ENCODE peak calls at places on chromosomes 6 and 20, in seven cellular contexts. A is hepatocyte, X is MM.1S, I is transverse colon, G is SJSA1, Q is adipocyte, O is vagina. L is an unnamed sample. For H3K27me3, the result is how much of the 10 kb centered on the place peaks cover.

GRCh38 chr20:58647814-58648501 is 3.1 kb upstream of the STX16 start:
- DNase-seq in A (no peak), X (no peak), I (no peak), G (no peak), Q (peak), O (peak), L (no peak)

GRCh38 chr20:50041238-50041915 is 58.6 kb downstream of the SNAI1 start:
- DNase-seq in A (no peak), X (peak), I (peak), G (no peak), Q (no peak), O (no peak), L (no peak)

GRCh38 chr6:122033564-122034181 is 365.8 kb upstream of the HSF2 start:
- DNase-seq in A (peak), X (peak), I (no peak), G (no peak), Q (peak), O (no peak), L (peak)

GRCh38 chr6:18496462-18496861 is 109.3 kb downstream of the RNF144B start:
- DNase-seq in A (no peak), X (no peak), I (no peak), G (no peak), Q (peak), O (no peak), L (peak)

GRCh38 chr20:34017610-34018009 is 23.9 kb downstream of the RALY start:
- DNase-seq in A (no peak), X (peak), I (no peak), G (peak), Q (peak), O (no peak), L (peak)

GRCh38 chr6:166778046-166778445 is 151.0 kb upstream of the RPS6KA2 start:
- DNase-seq in A (no peak), X (no peak), I (no peak), G (peak), Q (no peak), O (no peak), L (no peak)

GRCh38 chr6:15079288-15079817 is 166.5 kb upstream of the JARID2 start:
- DNase-seq in A (peak), X (no peak), I (no peak), G (no peak), Q (no peak), O (no peak), L (no peak)

GRCh38 chr6:121897337-121897760 is 461.9 kb downstream of the GJA1 start:
- DNase-seq in A (no peak), X (no peak), I (no peak), G (no peak), Q (peak), O (no peak), L (no peak)

GRCh38 chr6:45431314-45432058 is 53.8 kb upstream of the SUPT3H start:
- DNase-seq in A (no peak), X (no peak), I (no peak), G (no peak), Q (no peak), O (no peak), L (no peak)

GRCh38 chr6:17980329-17980728 is 7.1 kb downstream of the KIF13A start:
- DNase-seq in A (no peak), X (no peak), I (no peak), G (no peak), Q (no peak), O (no peak), L (no peak)

GRCh38 chr6:149366237-149366921 is 33.7 kb upstream of the SUMO4 start:
- DNase-seq in A (no peak), X (no peak), I (no peak), G (no peak), Q (no peak), O (no peak), L (no peak)

GRCh38 chr6:85602100-85602499 is 8.4 kb upstream of the SNX14 start:
- DNase-seq in A (no peak), X (no peak), I (no peak), G (no peak), Q (no peak), O (no peak), L (no peak)

GRCh38 chr6:144741659-144742058 is 456.5 kb downstream of the UTRN start:
- DNase-seq in A (no peak), X (no peak), I (no peak), G (no peak), Q (no peak), O (no peak), L (no peak)

GRCh38 chr20:18904192-18904591 is 90.6 kb downstream of the SCP2D1 start:
- DNase-seq in A (no peak), X (no peak), I (no peak), G (no peak), Q (no peak), O (peak), L (no peak)

GRCh38 chr20:59402697-59403096 is 102.3 kb downstream of the EDN3 start:
- DNase-seq in A (peak), X (no peak), I (no peak), G (no peak), Q (no peak), O (no peak), L (no peak)

GRCh38 chr6:158662607-158663464 is 13.0 kb downstream of the SYTL3 start:
- DNase-seq in A (no peak), X (no peak), I (no peak), G (no peak), Q (no peak), O (no peak), L (no peak)

GRCh38 chr6:11853678-11854417 is 75.2 kb upstream of the ADTRP start:
- DNase-seq in A (no peak), X (no peak), I (no peak), G (no peak), Q (peak), O (no peak), L (no peak)

GRCh38 chr6:111764238-111765182 is 108.7 kb downstream of the FYN start:
- DNase-seq in A (no peak), X (no peak), I (peak), G (no peak), Q (no peak), O (no peak), L (peak)

GRCh38 chr6:75353644-75354043 is 69.1 kb upstream of the TMEM30A start:
- DNase-seq in A (no peak), X (no peak), I (no peak), G (no peak), Q (no peak), O (no peak), L (no peak)

GRCh38 chr6:71205336-71205956 is 83.2 kb upstream of the OGFRL1 start:
- DNase-seq in A (no peak), X (no peak), I (no peak), G (no peak), Q (no peak), O (no peak), L (peak)

GRCh38 chr6:57221191-57221935 is 744 bp downstream of the RAB23 start:
- DNase-seq in A (peak), X (peak), I (peak), G (peak), Q (peak), O (no peak), L (peak)

GRCh38 chr6:43174263-43175112 is 3.4 kb downstream of the SRF start:
- DNase-seq in A (peak), X (peak), I (peak), G (peak), Q (peak), O (peak), L (peak)

GRCh38 chr6:43060034-43060754 is 763 bp downstream of the KLC4 start:
- DNase-seq in A (peak), X (no peak), I (peak), G (no peak), Q (peak), O (no peak), L (no peak)

GRCh38 chr20:40459299-40459698 is 229.7 kb downstream of the MAFB start:
- DNase-seq in A (no peak), X (no peak), I (no peak), G (no peak), Q (no peak), O (no peak), L (no peak)

GRCh38 chr20:63404129-63405085 is 43.3 kb upstream of the CHRNA4 start:
- DNase-seq in A (no peak), X (no peak), I (no peak), G (no peak), Q (no peak), O (no peak), L (no peak)

GRCh38 chr20:49999329-49999728 is 16.5 kb downstream of the SNAI1 start:
- DNase-seq in A (no peak), X (no peak), I (no peak), G (no peak), Q (no peak), O (no peak), L (no peak)

GRCh38 chr6:160293844-160294243 is 35.2 kb upstream of the SLC22A2 start:
- DNase-seq in A (peak), X (no peak), I (peak), G (no peak), Q (no peak), O (no peak), L (no peak)

GRCh38 chr6:155171747-155172191 is 92.0 kb upstream of the CLDN20 start:
- DNase-seq in A (no peak), X (no peak), I (no peak), G (no peak), Q (peak), O (no peak), L (peak)

GRCh38 chr6:4901256-4902061 is 102.4 kb downstream of the RPP40 start:
- DNase-seq in A (no peak), X (peak), I (no peak), G (no peak), Q (no peak), O (peak), L (no peak)

GRCh38 chr20:38229376-38230252 is 30.9 kb downstream of the KIAA1755 start:
- DNase-seq in A (no peak), X (no peak), I (no peak), G (no peak), Q (peak), O (no peak), L (no peak)

GRCh38 chr6:18465410-18466154 is 78.4 kb downstream of the RNF144B start:
- DNase-seq in A (no peak), X (no peak), I (no peak), G (no peak), Q (no peak), O (no peak), L (no peak)

GRCh38 chr6:144768676-144769599 is 483.8 kb downstream of the UTRN start:
- DNase-seq in A (no peak), X (no peak), I (no peak), G (no peak), Q (peak), O (no peak), L (no peak)

GRCh38 chr20:10558635-10559187 is 115.1 kb downstream of the JAG1 start:
- DNase-seq in A (no peak), X (no peak), I (no peak), G (peak), Q (peak), O (no peak), L (peak)

GRCh38 chr20:11716945-11717248 is 200.8 kb upstream of the BTBD3 start:
- DNase-seq in A (no peak), X (no peak), I (no peak), G (no peak), Q (no peak), O (no peak), L (no peak)

GRCh38 chr20:46634528-46634927 is 16.7 kb downstream of the SLC13A3 start:
- DNase-seq in A (no peak), X (no peak), I (no peak), G (no peak), Q (no peak), O (peak), L (no peak)
- H3K4me3 ChIP-seq in A (no peak), X (no peak), I (no peak), G (no peak), Q (no peak), O (no peak), L (no peak)

DNA sequence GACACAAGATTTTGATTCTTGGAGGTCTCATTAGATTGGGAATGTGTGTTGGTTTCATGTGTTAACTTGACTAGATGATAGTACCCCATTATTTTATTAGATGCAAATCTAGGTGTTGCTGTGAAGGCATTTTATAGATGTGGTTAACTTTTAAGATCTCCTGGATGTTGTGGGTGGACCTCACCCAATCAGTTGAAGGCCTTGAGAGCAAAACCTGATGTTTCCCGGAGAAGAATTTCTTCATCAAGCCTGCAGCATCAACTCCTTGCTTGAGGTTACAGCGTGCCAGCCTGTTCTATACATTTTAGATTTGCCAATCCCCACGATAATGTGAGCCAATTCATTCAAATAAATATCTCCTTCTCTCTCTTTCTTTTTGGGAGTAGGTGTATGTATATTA is 66.8 kb upstream of the EXOC2 start:
- DNase-seq in A (no peak), X (no peak), I (no peak), G (no peak), Q (no peak), O (no peak), L (no peak)
- H3K27me3 ChIP-seq in A (under half), X (under half), I (under half), G (under half), Q (under half), O (under half), L (under half)

GRCh38 chr6:31190488-31190887 is 20.0 kb upstream of the POU5F1 start:
- DNase-seq in A (no peak), X (peak), I (no peak), G (no peak), Q (no peak), O (no peak), L (no peak)

GRCh38 chr6:31180500-31180899 is 10.0 kb upstream of the POU5F1 start:
- DNase-seq in A (no peak), X (peak), I (no peak), G (no peak), Q (no peak), O (no peak), L (peak)

GRCh38 chr6:31187780-31188194 is 17.3 kb upstream of the POU5F1 start:
- DNase-seq in A (no peak), X (no peak), I (no peak), G (no peak), Q (no peak), O (no peak), L (no peak)

DNA sequence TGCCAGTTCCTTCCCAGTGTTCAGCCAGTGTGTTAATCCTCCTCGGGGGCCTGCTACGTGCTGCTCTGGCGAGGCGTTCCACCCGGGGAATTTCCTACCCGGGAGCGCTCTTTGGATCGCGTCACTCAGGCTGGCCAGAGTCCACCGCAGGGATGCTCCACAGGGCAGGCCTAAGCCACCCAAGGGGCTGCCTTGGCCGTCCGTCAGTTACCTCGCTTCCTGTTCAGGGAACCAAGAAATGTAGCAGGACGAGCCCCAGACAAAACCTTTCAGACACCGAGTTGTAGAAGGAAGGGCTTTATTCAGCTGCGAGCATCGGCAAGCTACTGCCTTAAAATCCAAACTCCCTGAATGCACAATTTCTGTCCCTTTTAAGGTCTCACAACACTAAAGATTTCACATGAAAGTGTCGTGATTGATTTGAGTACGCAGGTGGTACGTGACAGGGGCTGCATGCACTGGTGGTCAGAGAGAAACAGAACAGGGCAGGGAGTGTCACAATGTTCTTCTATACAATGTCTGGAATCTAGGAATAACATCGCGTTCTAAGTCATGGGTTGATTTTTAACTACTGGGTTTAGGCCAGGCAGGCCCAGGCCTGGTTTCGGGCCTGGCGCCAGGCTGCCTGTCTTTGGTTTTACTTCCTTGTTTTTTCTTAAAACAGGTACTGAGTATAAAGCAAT is 15.7 kb upstream of the POU5F1 start:
- DNase-seq in A (no peak), X (no peak), I (peak), G (no peak), Q (no peak), O (peak), L (no peak)
- H3K4me3 ChIP-seq in A (no peak), X (no peak), I (peak), G (no peak), Q (peak), O (no peak), L (no peak)

DNA sequence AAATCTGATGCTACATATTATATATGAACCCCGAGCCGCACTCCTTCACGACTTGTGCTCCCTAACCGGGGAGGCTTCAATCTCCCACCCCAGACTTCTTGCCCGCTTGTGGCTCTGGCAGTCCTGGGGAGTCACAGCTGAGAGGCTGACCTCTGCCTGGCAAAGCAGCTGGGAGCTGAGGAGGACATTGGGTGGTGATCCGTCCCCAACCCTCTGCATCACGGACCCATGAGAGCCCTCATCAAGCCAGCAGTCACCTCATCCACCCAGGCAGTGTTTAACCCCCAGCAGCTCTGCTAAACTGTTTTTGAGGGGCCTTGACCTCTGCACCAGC is 33.7 kb upstream of the CDH22 start:
- DNase-seq in A (no peak), X (no peak), I (no peak), G (no peak), Q (no peak), O (no peak), L (no peak)
- H3K27me3 ChIP-seq in A (under half), X (half or more), I (half or more), G (half or more), Q (half or more), O (under half), L (under half)

DNA sequence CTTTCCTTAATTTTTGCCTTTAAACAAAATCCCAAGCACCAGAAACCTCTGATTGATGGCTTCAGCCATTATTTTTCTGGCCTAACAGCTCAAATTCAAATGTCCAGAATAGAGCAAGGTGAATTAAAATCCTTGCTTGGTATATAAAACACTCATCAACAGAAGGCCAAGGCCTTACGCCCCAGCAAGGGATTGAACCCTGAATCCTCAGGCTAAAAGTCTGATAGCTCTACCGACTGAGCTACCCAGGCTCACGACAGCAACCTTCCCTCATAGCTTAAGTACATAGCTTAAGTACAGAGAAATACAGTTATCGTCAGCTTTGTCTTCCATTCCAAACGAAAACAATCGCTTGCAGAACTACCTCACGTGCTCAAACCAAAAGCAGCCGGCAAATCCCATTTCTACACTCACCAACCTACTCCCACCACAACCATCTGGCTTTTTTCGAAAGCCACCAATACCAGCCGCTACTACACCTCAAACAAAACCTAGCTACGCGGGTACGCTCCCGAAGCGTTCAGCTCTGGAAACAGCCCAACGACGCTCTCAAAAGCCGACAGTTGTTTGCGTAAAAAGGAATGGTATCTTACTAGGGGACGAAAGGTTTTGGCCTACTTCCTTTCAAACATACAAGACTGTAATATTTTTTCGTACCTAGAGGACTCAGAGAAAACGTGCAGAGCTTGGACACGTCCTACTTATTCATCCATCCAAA is 167.5 kb downstream of the GPX5 start:
- DNase-seq in A (no peak), X (no peak), I (no peak), G (no peak), Q (no peak), O (no peak), L (peak)
- H3K4me3 ChIP-seq in A (no peak), X (no peak), I (no peak), G (no peak), Q (no peak), O (no peak), L (no peak)

GRCh38 chr20:39318911-39319310 is 356.8 kb downstream of the DHX35 start:
- DNase-seq in A (no peak), X (no peak), I (no peak), G (no peak), Q (no peak), O (no peak), L (no peak)
- H3K27me3 ChIP-seq in A (under half), X (under half), I (under half), G (under half), Q (under half), O (under half), L (under half)

GRCh38 chr6:137696765-137697164 is 170.3 kb upstream of the TNFAIP3 start:
- DNase-seq in A (peak), X (no peak), I (no peak), G (no peak), Q (no peak), O (no peak), L (no peak)

GRCh38 chr6:137699036-137699683 is 167.9 kb upstream of the TNFAIP3 start:
- DNase-seq in A (no peak), X (no peak), I (no peak), G (no peak), Q (no peak), O (no peak), L (no peak)

GRCh38 chr6:137700751-137701477 is 166.1 kb upstream of the TNFAIP3 start:
- DNase-seq in A (no peak), X (no peak), I (no peak), G (no peak), Q (no peak), O (no peak), L (no peak)

GRCh38 chr6:137697267-137697938 is 169.7 kb upstream of the TNFAIP3 start:
- DNase-seq in A (peak), X (peak), I (peak), G (peak), Q (peak), O (no peak), L (peak)

GRCh38 chr6:137698636-137699035 is 168.4 kb upstream of the TNFAIP3 start:
- DNase-seq in A (no peak), X (peak), I (peak), G (no peak), Q (no peak), O (no peak), L (no peak)
- H3K4me3 ChIP-seq in A (no peak), X (peak), I (no peak), G (no peak), Q (no peak), O (no peak), L (no peak)